ENCODE peak calls at places on chromosomes 1 and 21, in ten cellular contexts. B is right lobe of liver, Z is prostate gland, T is IMR-90, P is breast epithelium, L is body of pancreas, R is ovary, M is HCT116, W is tibial nerve, X is gastrocnemius medialis. F is an unnamed sample.

GRCh38 chr1:2060082-2060481 is 9.9 kb downstream of the PRKCZ start:
- DNase-seq in M (no peak), T (no peak), X (no peak), L (no peak), P (no peak), Z (no peak), B (no peak), W (no peak), R (no peak), F (no peak)

GRCh38 chr1:96365596-96365995 is 356.0 kb upstream of the PTBP2 start:
- DNase-seq in R (no peak), Z (no peak), T (no peak), M (no peak), B (no peak), L (no peak), W (no peak), X (no peak), P (no peak), F (no peak)

GRCh38 chr1:201223852-201224670 is 33.4 kb downstream of the IGFN1 start:
- DNase-seq in R (no peak), L (no peak), W (no peak), M (no peak), T (no peak), X (no peak), P (no peak), B (no peak), Z (no peak), F (no peak)

GRCh38 chr1:43104027-43104763 is 67.9 kb downstream of the EBNA1BP2 start:
- DNase-seq in Z (no peak), X (no peak), P (no peak), W (no peak), R (no peak), M (no peak), B (no peak), L (no peak), T (no peak), F (no peak)

GRCh38 chr1:153940756-153941155 is 5.8 kb downstream of the DENND4B start:
- DNase-seq in L (no peak), B (peak), M (no peak), P (no peak), T (no peak), X (no peak), R (no peak), W (no peak), Z (no peak), F (no peak)

GRCh38 chr1:71080178-71080781 is 555 bp downstream of the ZRANB2 start:
- DNase-seq in R (no peak), X (peak), T (peak), M (no peak), Z (no peak), L (peak), B (no peak), W (peak), P (no peak), F (peak)

GRCh38 chr1:36807262-36807661 is 227.1 kb downstream of the GRIK3 start:
- DNase-seq in W (no peak), B (peak), Z (no peak), M (no peak), P (no peak), R (no peak), L (no peak), X (no peak), T (no peak), F (no peak)

GRCh38 chr1:235513495-235514366 is 9.5 kb upstream of the B3GALNT2 start:
- DNase-seq in W (peak), Z (peak), L (peak), T (peak), B (no peak), R (no peak), P (no peak), M (peak), X (no peak), F (peak)

GRCh38 chr1:167301355-167301754 is 80.7 kb downstream of the POU2F1 start:
- DNase-seq in X (no peak), P (no peak), L (no peak), T (no peak), R (no peak), M (no peak), Z (no peak), W (no peak), B (no peak), F (no peak)

GRCh38 chr1:92544756-92545165 is 58.0 kb upstream of the GFI1 start:
- DNase-seq in P (no peak), L (no peak), B (no peak), M (no peak), W (no peak), T (peak), X (no peak), Z (no peak), R (no peak), F (peak)

GRCh38 chr1:35298464-35298863 is 30.0 kb downstream of the ZMYM4 start:
- DNase-seq in P (no peak), B (no peak), T (peak), Z (peak), W (peak), X (no peak), L (peak), M (no peak), R (no peak), F (peak)

GRCh38 chr1:243923292-243924171 is 73.5 kb upstream of the AKT3 start:
- DNase-seq in R (no peak), Z (no peak), B (no peak), M (no peak), P (no peak), L (no peak), X (no peak), W (no peak), T (no peak), F (no peak)

GRCh38 chr1:14522331-14523241 is 75.9 kb upstream of the KAZN start:
- DNase-seq in X (no peak), Z (no peak), L (peak), T (peak), R (peak), B (no peak), P (no peak), W (peak), M (no peak), F (no peak)

GRCh38 chr1:70410604-70411359 is at the start of gene CTH:
- DNase-seq in P (peak), W (peak), M (peak), L (peak), B (peak), R (peak), Z (peak), T (peak), X (peak), F (peak)

GRCh38 chr1:202007279-202007678 is 3.1 kb upstream of the ELF3 start:
- DNase-seq in T (no peak), P (no peak), M (no peak), W (no peak), L (no peak), R (no peak), B (no peak), X (no peak), Z (no peak), F (no peak)

GRCh38 chr1:206963740-206964139 is 6.5 kb downstream of the FCAMR start:
- DNase-seq in Z (no peak), R (no peak), B (no peak), X (no peak), T (no peak), L (no peak), M (no peak), W (no peak), P (no peak), F (no peak)

GRCh38 chr1:151905070-151905442 is 4.3 kb downstream of the THEM4 start:
- DNase-seq in X (no peak), P (no peak), L (no peak), R (no peak), Z (no peak), T (no peak), M (no peak), B (no peak), W (no peak), F (no peak)

GRCh38 chr1:32274646-32275340 is 17.1 kb upstream of the HDAC1 start:
- DNase-seq in T (no peak), B (no peak), W (no peak), Z (no peak), X (no peak), P (no peak), R (no peak), L (no peak), M (no peak), F (no peak)

GRCh38 chr1:233790662-233791371 is 113.7 kb upstream of the SLC35F3 start:
- DNase-seq in P (no peak), L (peak), Z (peak), M (peak), B (no peak), X (no peak), W (peak), R (peak), T (peak), F (peak)

GRCh38 chr1:110150330-110151174 is at the start of gene SLC6A17:
- DNase-seq in L (no peak), B (no peak), W (no peak), T (peak), R (no peak), M (peak), X (no peak), Z (no peak), P (no peak), F (peak)

GRCh38 chr1:109161836-109162606 is 48.1 kb downstream of the ELAPOR1 start:
- DNase-seq in M (no peak), B (no peak), R (no peak), Z (peak), T (peak), L (peak), W (peak), P (peak), X (no peak), F (peak)

GRCh38 chr1:67159233-67159632 is 7.0 kb upstream of the IL23R start:
- DNase-seq in P (no peak), W (no peak), L (no peak), R (no peak), B (no peak), T (no peak), Z (no peak), X (no peak), M (no peak), F (no peak)

GRCh38 chr1:154193821-154194220 is 1.9 kb upstream of the TPM3 start:
- DNase-seq in X (peak), L (peak), M (no peak), P (peak), R (no peak), B (no peak), W (no peak), Z (no peak), T (no peak), F (no peak)

GRCh38 chr1:154666051-154666793 is 58.2 kb upstream of the ADAR start:
- DNase-seq in R (no peak), Z (no peak), T (no peak), X (no peak), L (no peak), P (no peak), B (no peak), M (no peak), W (no peak), F (no peak)

GRCh38 chr1:15543589-15544568 is 17.2 kb downstream of the DNAJC16 start:
- DNase-seq in M (no peak), T (peak), W (no peak), P (no peak), B (no peak), L (no peak), X (no peak), Z (no peak), R (no peak), F (peak)

GRCh38 chr1:45340816-45341215 is 576 bp upstream of the MUTYH start:
- DNase-seq in B (no peak), W (no peak), M (no peak), Z (no peak), P (no peak), L (no peak), X (no peak), R (no peak), T (no peak), F (peak)
- TF ChIP-seq POLR2A in B (no peak), W (no peak), M (no peak), Z (no peak), P (no peak), L (no peak), X (no peak), R (no peak), T (no peak), F (no peak)

GRCh38 chr1:55213885-55214213 is 1.3 kb downstream of the USP24 start:
- DNase-seq in M (no peak), Z (no peak), W (no peak), X (no peak), R (peak), L (no peak), B (no peak), P (no peak), T (no peak), F (no peak)

GRCh38 chr1:55216078-55216477 is 914 bp upstream of the USP24 start:
- DNase-seq in R (no peak), W (no peak), T (no peak), B (no peak), L (no peak), Z (no peak), M (no peak), P (no peak), X (no peak), F (peak)

GRCh38 chr1:55214903-55215193 is 316 bp downstream of the USP24 start:
- DNase-seq in Z (peak), T (peak), L (peak), R (peak), M (no peak), B (no peak), X (peak), P (no peak), W (no peak), F (peak)

GRCh38 chr1:55214214-55214902 is 806 bp downstream of the USP24 start:
- DNase-seq in T (no peak), B (peak), R (peak), W (peak), L (peak), P (no peak), X (peak), M (no peak), Z (peak), F (peak)

GRCh38 chr1:55215194-55216021 is at the start of gene USP24:
- DNase-seq in R (peak), M (peak), P (peak), L (peak), Z (peak), B (peak), W (peak), T (peak), X (peak), F (peak)
- TF ChIP-seq POLR2A in R (peak), M (peak), P (no peak), L (peak), Z (peak), B (peak), W (peak), T (peak), X (peak), F (peak)

GRCh38 chr1:185292237-185292636 is 24.8 kb downstream of the IVNS1ABP start:
- DNase-seq in R (no peak), X (no peak), M (no peak), T (no peak), L (no peak), W (no peak), B (no peak), P (no peak), Z (no peak), F (peak)
- TF ChIP-seq POLR2A in R (no peak), X (no peak), M (no peak), T (no peak), L (no peak), W (no peak), B (no peak), P (no peak), Z (no peak), F (no peak)

DNA sequence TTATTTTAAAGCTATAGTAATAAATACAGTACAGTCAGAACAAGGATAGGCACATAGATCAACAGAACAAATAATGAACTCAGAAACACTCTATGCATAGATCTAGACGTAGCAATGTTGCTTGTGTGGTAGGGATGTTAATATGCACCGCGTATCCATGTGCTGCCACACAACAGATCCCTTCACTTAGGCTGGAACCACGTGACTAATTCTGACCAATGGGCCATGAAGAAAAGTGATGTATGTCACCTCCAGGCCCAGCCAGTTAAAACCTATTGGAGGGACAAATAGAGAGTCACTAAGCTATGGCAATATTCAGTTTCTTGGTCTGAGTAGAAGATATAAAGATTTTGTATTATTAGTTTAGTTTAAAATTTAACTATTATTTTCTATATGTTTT is 91.4 kb downstream of the ADAMTS1 start:
- DNase-seq in T (no peak), P (no peak), X (no peak), W (no peak), B (no peak), Z (no peak), M (no peak), R (no peak), L (no peak), F (peak)
- TF ChIP-seq POLR2A in T (no peak), P (no peak), X (no peak), W (no peak), B (no peak), Z (no peak), M (no peak), R (no peak), L (no peak), F (no peak)

F was measured in erythroblast.